ENCODE peak calls at places on chromosomes 7 and 10, in seven cellular contexts. M, F, T, Q, W, V and H are unnamed samples.

GRCh38 chr10:92517034-92517655 is 56.7 kb downstream of the IDE start:
- DNase-seq in V (peak), F (peak), Q (peak), M (peak), T (peak), W (peak), H (peak)

GRCh38 chr7:44307905-44308740 is 17.3 kb downstream of the CAMK2B start:
- DNase-seq in T (no peak), Q (no peak), W (peak), F (no peak), V (no peak), M (no peak), H (no peak)

GRCh38 chr7:149228831-149229471 is 10.5 kb upstream of the ZNF212 start:
- DNase-seq in F (no peak), M (no peak), V (no peak), T (no peak), W (no peak), Q (no peak), H (no peak)

GRCh38 chr7:37833107-37833817 is 15.1 kb upstream of the NME8 start:
- DNase-seq in F (no peak), W (peak), V (peak), M (peak), T (peak), Q (peak), H (peak)

GRCh38 chr10:111030042-111030750 is 46.6 kb upstream of the ADRA2A start:
- DNase-seq in M (no peak), Q (no peak), F (no peak), V (no peak), W (no peak), T (no peak), H (no peak)

GRCh38 chr7:25521236-25521635 is 292.9 kb upstream of the NPVF start:
- DNase-seq in W (no peak), Q (no peak), V (no peak), T (no peak), F (no peak), M (no peak), H (no peak)

GRCh38 chr7:141402277-141402996 is 148.8 kb upstream of the AGK start:
- DNase-seq in M (no peak), W (no peak), Q (no peak), T (no peak), F (no peak), V (no peak), H (no peak)

GRCh38 chr10:132541601-132542011 is 4.0 kb downstream of the INPP5A start:
- DNase-seq in Q (no peak), T (no peak), F (no peak), M (no peak), V (no peak), W (peak), H (no peak)

GRCh38 chr7:41870017-41870416 is 167.1 kb upstream of the INHBA start:
- DNase-seq in M (no peak), V (no peak), F (no peak), W (no peak), T (no peak), Q (peak), H (no peak)

GRCh38 chr10:122879339-122880273 is at the start of gene FAM24B:
- DNase-seq in Q (peak), M (peak), V (peak), T (peak), W (peak), F (peak), H (peak)

GRCh38 chr7:79290841-79291497 is 162.5 kb downstream of the MAGI2 start:
- DNase-seq in Q (peak), V (no peak), W (peak), M (no peak), T (no peak), F (no peak), H (no peak)

GRCh38 chr10:43420369-43421200 is 11.6 kb upstream of the HNRNPF start:
- DNase-seq in F (no peak), T (peak), M (no peak), W (peak), Q (peak), V (no peak), H (peak)

GRCh38 chr10:74548676-74549075 is 277.7 kb upstream of the KAT6B start:
- DNase-seq in W (peak), F (no peak), M (no peak), Q (peak), T (no peak), V (no peak), H (no peak)

GRCh38 chr10:73134727-73135126 is 24.5 kb downstream of the NUDT13 start:
- DNase-seq in F (no peak), M (no peak), T (no peak), V (no peak), W (no peak), Q (no peak), H (no peak)

GRCh38 chr7:127879942-127880341 is 151.3 kb downstream of the LRRC4 start:
- DNase-seq in T (no peak), Q (no peak), F (no peak), M (no peak), W (no peak), V (no peak), H (no peak)

GRCh38 chr7:96397936-96398596 is 76.2 kb upstream of the SLC25A13 start:
- DNase-seq in W (no peak), Q (peak), M (no peak), F (no peak), V (no peak), T (no peak), H (no peak)

GRCh38 chr10:48306870-48307531 is 524 bp downstream of the MAPK8 start:
- DNase-seq in W (no peak), M (no peak), Q (peak), V (no peak), F (no peak), T (peak), H (peak)

GRCh38 chr7:151059362-151060112 is at the start of gene SLC4A2:
- DNase-seq in W (no peak), M (no peak), V (peak), F (peak), Q (peak), T (peak), H (peak)

GRCh38 chr7:113764401-113765035 is 154.3 kb downstream of the PPP1R3A start:
- DNase-seq in Q (no peak), W (peak), M (no peak), V (no peak), T (no peak), F (no peak), H (no peak)

GRCh38 chr10:13587367-13587766 is 602 bp downstream of the PRPF18 start:
- DNase-seq in Q (peak), V (peak), F (no peak), W (no peak), T (no peak), M (no peak), H (peak)

GRCh38 chr10:47364366-47364765 is 16.2 kb downstream of the RBP3 start:
- DNase-seq in Q (no peak), F (no peak), T (no peak), V (no peak), W (no peak), M (no peak), H (no peak)

GRCh38 chr7:154910977-154911376 is 91.9 kb downstream of the PAXIP1 start:
- DNase-seq in F (no peak), W (no peak), T (no peak), M (no peak), Q (no peak), V (no peak), H (no peak)

GRCh38 chr10:63256047-63256773 is 123.1 kb downstream of the NRBF2 start:
- DNase-seq in W (no peak), M (no peak), F (no peak), Q (no peak), V (no peak), T (no peak), H (no peak)

GRCh38 chr7:106736508-106737201 is 75.7 kb upstream of the CCDC71L start:
- DNase-seq in V (peak), T (peak), M (peak), Q (peak), F (peak), W (peak), H (no peak)

GRCh38 chr7:114148779-114149178 is 230.0 kb upstream of the PPP1R3A start:
- DNase-seq in W (no peak), Q (no peak), F (no peak), T (no peak), M (no peak), V (no peak), H (no peak)